ENCODE peak calls at places on chromosomes 6 and 20, in five cellular contexts. H, U, Y, P and D are unnamed samples.

GRCh38 chr6:85678000-85678601 is 35.4 kb upstream of the SYNCRIP start:
- DNase-seq in H (no peak), Y (no peak), P (no peak), U (no peak), D (no peak)

GRCh38 chr6:3795836-3796395 is 44.4 kb upstream of the PXDC1 start:
- DNase-seq in U (no peak), Y (no peak), H (no peak), P (no peak), D (no peak)

GRCh38 chr6:170253226-170253909 is 37.5 kb downstream of the DLL1 start:
- DNase-seq in U (peak), P (no peak), Y (no peak), H (no peak), D (no peak)

GRCh38 chr6:153309666-153310065 is 178.6 kb upstream of the RGS17 start:
- DNase-seq in P (no peak), U (no peak), Y (no peak), H (no peak), D (no peak)

GRCh38 chr6:37620519-37620918 is 77.2 kb downstream of the MDGA1 start:
- DNase-seq in U (no peak), P (no peak), Y (no peak), H (no peak), D (no peak)

GRCh38 chr20:36306557-36307411 is 645 bp downstream of the DLGAP4 start:
- DNase-seq in H (no peak), P (no peak), U (no peak), Y (no peak), D (no peak)

GRCh38 chr6:56716229-56716628 is 73.5 kb upstream of the DST start:
- DNase-seq in Y (no peak), H (no peak), U (no peak), P (no peak), D (no peak)

GRCh38 chr6:10407674-10408054 is 7.2 kb downstream of the TFAP2A start:
- DNase-seq in Y (no peak), U (no peak), H (no peak), P (no peak), D (no peak)

GRCh38 chr6:44297063-44298038 is 15.8 kb downstream of the AARS2 start:
- DNase-seq in P (no peak), Y (peak), U (peak), H (peak), D (no peak)

GRCh38 chr20:4944518-4944917 is 56.8 kb downstream of the SLC23A2 start:
- DNase-seq in P (no peak), Y (no peak), U (no peak), H (no peak), D (no peak)

GRCh38 chr6:89997456-89998445 is 103.5 kb downstream of the GJA10 start:
- DNase-seq in Y (no peak), H (no peak), P (peak), U (peak), D (no peak)

GRCh38 chr6:32816746-32817204 is at the start of gene HLA-DOB:
- DNase-seq in Y (no peak), U (no peak), P (peak), H (no peak), D (no peak)

GRCh38 chr6:90495216-90495817 is 91.6 kb downstream of the MAP3K7 start:
- DNase-seq in H (no peak), U (no peak), P (no peak), Y (no peak), D (no peak)

GRCh38 chr6:33183071-33183683 is 9.1 kb downstream of the COL11A2 start:
- DNase-seq in U (no peak), H (no peak), P (no peak), Y (no peak), D (no peak)